ENCODE peak calls at places on chromosomes 13 and 19, in five cellular contexts. One of them, this sample, is unnamed.

GRCh38 chr19:55406869-55407624 is 541 bp downstream of the UBE2S start:
- DNase-seq in astrocyte of the spinal cord: peak
- DNase-seq in lung: peak
- DNase-seq in fibroblast of lung: no peak
- DNase-seq in nephron progenitor cell: no peak
- DNase-seq in this sample: no peak

GRCh38 chr19:30690935-30691505 is 318.8 kb downstream of the ZNF536 start:
- DNase-seq in astrocyte of the spinal cord: no peak
- DNase-seq in lung: no peak
- DNase-seq in fibroblast of lung: no peak
- DNase-seq in nephron progenitor cell: peak
- DNase-seq in this sample: no peak

GRCh38 chr19:14370169-14370998 is 10.9 kb upstream of the ADGRE5 start:
- DNase-seq in astrocyte of the spinal cord: no peak
- DNase-seq in lung: no peak
- DNase-seq in fibroblast of lung: no peak
- DNase-seq in nephron progenitor cell: no peak
- DNase-seq in this sample: no peak

GRCh38 chr13:33286143-33286542 is 588 bp upstream of the STARD13 start:
- DNase-seq in astrocyte of the spinal cord: no peak
- DNase-seq in lung: peak
- DNase-seq in fibroblast of lung: no peak
- DNase-seq in nephron progenitor cell: no peak
- DNase-seq in this sample: no peak

GRCh38 chr19:47274891-47275865 is 493 bp downstream of the INAFM1 start:
- DNase-seq in astrocyte of the spinal cord: peak
- DNase-seq in lung: no peak
- DNase-seq in fibroblast of lung: peak
- DNase-seq in nephron progenitor cell: peak
- DNase-seq in this sample: no peak

GRCh38 chr13:58921129-58921528 is 1242.6 kb downstream of the DIAPH3 start:
- DNase-seq in astrocyte of the spinal cord: no peak
- DNase-seq in lung: no peak
- DNase-seq in fibroblast of lung: no peak
- DNase-seq in nephron progenitor cell: no peak
- DNase-seq in this sample: no peak

GRCh38 chr13:49022472-49023144 is 46.9 kb downstream of the FNDC3A start:
- DNase-seq in astrocyte of the spinal cord: peak
- DNase-seq in lung: no peak
- DNase-seq in fibroblast of lung: peak
- DNase-seq in nephron progenitor cell: no peak
- DNase-seq in this sample: no peak

GRCh38 chr13:61410669-61411297 is 4.9 kb downstream of the PCDH20 start:
- DNase-seq in astrocyte of the spinal cord: peak
- DNase-seq in lung: no peak
- DNase-seq in fibroblast of lung: peak
- DNase-seq in nephron progenitor cell: no peak
- DNase-seq in this sample: no peak

GRCh38 chr13:31199849-31200635 is at the start of gene B3GLCT:
- DNase-seq in astrocyte of the spinal cord: peak
- DNase-seq in lung: peak
- DNase-seq in fibroblast of lung: peak
- DNase-seq in nephron progenitor cell: peak
- DNase-seq in this sample: peak

DNA sequence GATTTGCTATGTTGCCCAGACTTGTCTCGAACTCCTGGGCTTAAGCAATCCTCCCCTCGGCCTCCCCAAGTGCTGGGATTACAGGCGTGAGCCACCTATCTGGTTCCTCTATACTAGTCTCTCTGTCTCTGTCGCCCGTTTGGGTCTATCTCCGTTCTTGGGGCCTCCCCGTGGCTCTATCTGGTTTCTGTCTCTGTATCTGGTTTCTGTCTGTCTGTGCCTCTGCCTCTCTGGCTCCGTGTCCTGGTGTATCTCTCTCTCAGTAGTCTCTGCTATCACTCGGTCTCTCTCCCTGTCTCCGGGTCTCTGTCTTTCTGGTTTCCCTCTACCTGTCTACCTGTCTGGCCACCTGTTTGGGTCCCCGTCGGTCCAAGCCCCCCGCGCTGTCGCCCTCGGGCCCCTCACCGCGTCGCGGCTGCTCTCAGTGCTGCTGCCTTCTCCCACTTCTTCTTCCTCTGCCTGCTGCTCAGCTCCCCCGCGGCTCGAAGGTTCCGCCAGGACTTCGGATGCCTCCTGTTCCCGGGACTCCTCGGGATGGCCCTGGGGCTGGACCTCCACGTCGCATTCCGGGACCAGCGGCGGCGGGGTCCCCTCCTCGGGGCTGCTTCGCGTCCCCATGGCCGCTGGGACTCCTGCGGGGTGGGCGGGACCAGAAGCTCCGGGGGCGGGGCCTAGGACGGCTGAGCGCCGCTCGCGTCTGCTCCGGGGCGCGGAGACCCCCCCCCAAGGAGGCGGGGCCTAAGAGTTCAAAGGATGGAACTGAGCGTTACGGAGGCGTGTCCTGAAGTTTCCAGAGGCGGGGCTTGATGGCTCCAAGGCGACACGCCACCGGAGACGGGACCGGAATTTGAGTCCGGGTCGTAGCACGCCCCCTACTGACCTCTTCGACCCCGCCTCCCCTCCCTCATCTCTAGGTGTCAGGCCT is 783 bp downstream of the PHLDB3 start:
- DNase-seq in astrocyte of the spinal cord: peak
- DNase-seq in lung: peak
- DNase-seq in fibroblast of lung: peak
- DNase-seq in nephron progenitor cell: peak
- DNase-seq in this sample: peak
- TF ChIP-seq CTCF in astrocyte of the spinal cord: no peak
- TF ChIP-seq CTCF in lung: no peak
- TF ChIP-seq CTCF in fibroblast of lung: no peak
- TF ChIP-seq CTCF in nephron progenitor cell: no peak
- TF ChIP-seq CTCF in this sample: peak

GRCh38 chr13:38866649-38867048 is 124.0 kb downstream of the STOML3 start:
- DNase-seq in astrocyte of the spinal cord: no peak
- DNase-seq in lung: no peak
- DNase-seq in fibroblast of lung: no peak
- DNase-seq in nephron progenitor cell: no peak
- DNase-seq in this sample: no peak
- TF ChIP-seq CTCF in astrocyte of the spinal cord: no peak
- TF ChIP-seq CTCF in lung: no peak
- TF ChIP-seq CTCF in fibroblast of lung: no peak
- TF ChIP-seq CTCF in nephron progenitor cell: no peak
- TF ChIP-seq CTCF in this sample: peak

DNA sequence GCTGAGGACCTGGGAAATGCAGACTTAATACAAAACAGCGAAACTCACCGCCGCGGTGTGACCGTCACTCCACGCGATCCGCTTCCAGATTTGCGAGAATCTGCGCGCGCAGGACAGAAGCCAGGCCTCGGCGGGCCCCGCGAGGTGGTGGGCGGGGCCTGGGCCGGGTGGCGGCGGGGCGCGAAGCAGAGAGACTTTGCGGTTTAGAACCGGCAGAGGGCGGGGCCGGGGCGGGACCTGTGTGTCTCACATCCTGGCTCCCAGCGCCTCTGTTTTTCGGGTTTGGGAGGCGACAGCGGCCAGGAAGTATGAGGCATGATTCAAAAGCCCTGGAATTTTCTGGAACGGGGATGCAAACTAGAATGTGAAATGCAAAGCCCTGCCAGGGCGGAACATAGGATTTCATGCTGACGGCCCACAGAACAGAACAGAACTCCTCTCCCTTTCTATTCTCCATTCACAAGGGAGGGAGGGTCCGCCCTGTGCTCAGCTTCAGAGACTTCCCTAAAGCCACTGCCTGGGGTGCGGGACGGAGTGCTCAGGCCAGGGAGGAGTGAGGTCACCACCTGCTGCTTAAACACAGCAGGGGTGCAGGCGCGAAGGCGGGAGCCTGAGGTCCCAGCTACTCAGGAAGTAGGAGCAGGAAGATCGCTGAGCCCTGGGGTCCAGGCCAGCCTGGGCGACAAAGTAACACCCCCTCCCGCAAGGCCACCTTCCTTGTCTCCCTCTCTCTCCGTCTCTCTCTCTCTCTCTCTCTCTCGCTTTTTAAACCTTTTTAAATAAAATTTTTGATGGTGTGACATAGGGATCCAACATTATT is 44.2 kb downstream of the ZNF611 start:
- DNase-seq in astrocyte of the spinal cord: peak
- DNase-seq in lung: peak
- DNase-seq in fibroblast of lung: peak
- DNase-seq in nephron progenitor cell: peak
- DNase-seq in this sample: peak
- TF ChIP-seq CTCF in astrocyte of the spinal cord: no peak
- TF ChIP-seq CTCF in lung: no peak
- TF ChIP-seq CTCF in fibroblast of lung: no peak
- TF ChIP-seq CTCF in nephron progenitor cell: peak
- TF ChIP-seq CTCF in this sample: peak

GRCh38 chr19:13241321-13242104 is 91.3 kb downstream of the IER2 start:
- DNase-seq in astrocyte of the spinal cord: no peak
- DNase-seq in lung: no peak
- DNase-seq in fibroblast of lung: no peak
- DNase-seq in nephron progenitor cell: no peak
- DNase-seq in this sample: no peak
- TF ChIP-seq CTCF in astrocyte of the spinal cord: no peak
- TF ChIP-seq CTCF in lung: no peak
- TF ChIP-seq CTCF in fibroblast of lung: no peak
- TF ChIP-seq CTCF in nephron progenitor cell: no peak
- TF ChIP-seq CTCF in this sample: peak

DNA sequence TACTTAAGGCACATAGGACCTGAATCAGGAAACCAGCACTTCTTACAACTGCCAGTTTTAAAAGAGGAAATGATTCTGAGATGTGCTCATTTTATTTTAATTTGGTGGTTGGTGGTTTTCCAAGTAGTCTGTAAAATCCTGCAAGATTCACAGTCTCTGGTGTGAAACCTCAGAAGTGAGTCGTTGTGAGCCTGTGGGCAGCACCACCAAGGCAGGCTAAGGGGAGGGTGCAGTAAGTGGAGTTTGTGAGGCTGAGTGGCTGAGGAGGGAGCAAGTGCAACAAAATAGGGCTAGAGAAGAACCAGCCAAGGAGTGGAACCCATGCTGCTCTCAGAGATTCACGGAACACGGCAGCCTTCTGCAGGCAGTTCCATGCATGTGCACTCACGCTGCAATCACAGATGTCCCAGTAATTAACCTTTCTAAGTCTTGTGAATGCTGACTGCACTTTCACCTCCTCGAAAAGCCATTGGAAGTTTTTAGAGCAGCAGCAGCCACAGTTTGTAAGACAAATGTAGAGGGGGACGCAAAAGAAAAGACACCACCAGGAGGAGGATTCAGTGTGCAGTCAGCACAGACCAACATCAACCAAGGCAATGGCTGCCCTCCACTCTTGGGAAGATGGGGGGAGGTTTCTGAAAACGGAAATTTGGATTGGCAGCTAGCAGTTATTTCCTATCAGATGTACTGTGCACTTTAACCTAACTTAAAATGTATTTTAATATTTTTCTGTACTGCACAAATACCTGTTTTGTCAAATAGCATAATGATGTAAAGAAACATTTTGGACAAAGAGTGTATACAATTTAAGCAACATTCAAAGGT is 44.9 kb downstream of the ESD start:
- DNase-seq in astrocyte of the spinal cord: peak
- DNase-seq in lung: no peak
- DNase-seq in fibroblast of lung: peak
- DNase-seq in nephron progenitor cell: no peak
- DNase-seq in this sample: no peak
- TF ChIP-seq CTCF in astrocyte of the spinal cord: no peak
- TF ChIP-seq CTCF in lung: no peak
- TF ChIP-seq CTCF in fibroblast of lung: no peak
- TF ChIP-seq CTCF in nephron progenitor cell: no peak
- TF ChIP-seq CTCF in this sample: no peak

GRCh38 chr19:45098521-45099464 is 5.8 kb downstream of the PPP1R37 start:
- DNase-seq in astrocyte of the spinal cord: peak
- DNase-seq in lung: no peak
- DNase-seq in fibroblast of lung: peak
- DNase-seq in nephron progenitor cell: no peak
- DNase-seq in this sample: no peak
- TF ChIP-seq CTCF in astrocyte of the spinal cord: no peak
- TF ChIP-seq CTCF in lung: no peak
- TF ChIP-seq CTCF in fibroblast of lung: no peak
- TF ChIP-seq CTCF in nephron progenitor cell: no peak
- TF ChIP-seq CTCF in this sample: no peak

This sample was measured in osteocyte.